ENCODE peak calls at places on chromosomes 2 and 18, in four cellular contexts. G is HepG2, C is GM12878, D is K562. E is an unnamed sample.
A peak's percentile ranks its signal among the peaks of the same experiment; 100 is the strongest.

GRCh38 chr18:11279461-11279860 is 130.1 kb upstream of the PIEZO2 start:
- DNase-seq in D (no peak), G (no peak), C (no peak), E (no peak)

GRCh38 chr2:60549250-60550150 is 4.0 kb downstream of the BCL11A start:
- DNase-seq in D (no peak), G (no peak), C (no peak), E (peak; percentile 75)

GRCh38 chr18:23314672-23315071 is 138.4 kb upstream of the RIOK3 start:
- DNase-seq in D (no peak), C (no peak), G (no peak), E (peak; percentile 39)

GRCh38 chr2:138364554-138365162 is 136.9 kb upstream of the SPOPL start:
- DNase-seq in C (no peak), G (no peak), D (no peak), E (no peak)

GRCh38 chr18:6525593-6525992 is 110.9 kb upstream of the L3MBTL4 start:
- DNase-seq in D (no peak), C (no peak), G (no peak), E (no peak)

GRCh38 chr2:147464737-147465437 is 379.9 kb upstream of the ACVR2A start:
- DNase-seq in G (peak; percentile 11), D (no peak), C (no peak), E (no peak)

GRCh38 chr2:86783615-86784339 is 6.9 kb downstream of the CD8A start:
- DNase-seq in D (no peak), C (peak; percentile 61), G (no peak), E (no peak)

GRCh38 chr2:184921676-184922075 is 323.3 kb downstream of the ZNF804A start:
- DNase-seq in C (no peak), D (no peak), G (no peak), E (no peak)

GRCh38 chr2:7269993-7270392 is 352.8 kb downstream of the RNF144A start:
- DNase-seq in C (no peak), G (no peak), D (no peak), E (no peak)

GRCh38 chr2:203744091-203744490 is 37.7 kb downstream of the CD28 start:
- DNase-seq in D (no peak), G (no peak), C (no peak), E (no peak)

GRCh38 chr2:88690591-88691338 is 708 bp upstream of the RPIA start:
- DNase-seq in C (no peak), G (peak; percentile 57), D (peak; percentile 67), E (peak; percentile 54)

GRCh38 chr2:64225491-64225890 is 81.3 kb upstream of the PELI1 start:
- DNase-seq in C (no peak), G (no peak), D (no peak), E (no peak)

GRCh38 chr2:236748801-236749200 is 179.2 kb downstream of the ACKR3 start:
- DNase-seq in D (no peak), G (no peak), C (no peak), E (peak; percentile 19)

GRCh38 chr2:178163395-178163794 is 30.9 kb upstream of the OSBPL6 start:
- DNase-seq in D (no peak), G (no peak), C (no peak), E (no peak)

GRCh38 chr18:74699455-74699854 is 101.8 kb downstream of the ZNF407 start:
- DNase-seq in G (no peak), C (no peak), D (no peak), E (no peak)

GRCh38 chr2:241655516-241656189 is 18.2 kb downstream of the ATG4B start:
- DNase-seq in C (no peak), G (no peak), D (no peak), E (no peak)

GRCh38 chr2:25885933-25886332 is 7.6 kb upstream of the ASXL2 start:
- DNase-seq in D (no peak), G (peak; percentile 93), C (no peak), E (no peak)

GRCh38 chr18:63182861-63183260 is 136.7 kb downstream of the BCL2 start:
- DNase-seq in C (no peak), G (no peak), D (no peak), E (no peak)

GRCh38 chr2:218436992-218437391 is 18.1 kb downstream of the VIL1 start:
- DNase-seq in G (no peak), C (no peak), D (no peak), E (no peak)

GRCh38 chr2:153823880-153824279 is 47.8 kb upstream of the GALNT13 start:
- DNase-seq in D (no peak), G (no peak), C (no peak), E (no peak)

GRCh38 chr2:67215214-67215613 is 181.9 kb upstream of the ETAA1 start:
- DNase-seq in C (no peak), D (peak; percentile 27), G (peak; percentile 35), E (peak; percentile 85)

GRCh38 chr2:190409616-190410015 is 1.5 kb downstream of the MFSD6 start:
- DNase-seq in D (no peak), G (no peak), C (no peak), E (no peak)

GRCh38 chr2:47237375-47238357 is 82.6 kb upstream of the STPG4 start:
- DNase-seq in C (no peak), G (no peak), D (peak; percentile 72), E (peak; percentile 82)

GRCh38 chr2:34025196-34025595 is 426.1 kb upstream of the FAM98A start:
- DNase-seq in D (no peak), C (no peak), G (no peak), E (no peak)

GRCh38 chr2:136065907-136066306 is 52.0 kb downstream of the CXCR4 start:
- DNase-seq in G (no peak), D (no peak), C (no peak), E (no peak)

GRCh38 chr18:70931942-70932814 is 643.3 kb downstream of the SOCS6 start:
- DNase-seq in D (no peak), G (peak; percentile 3), C (no peak), E (peak; percentile 28)

GRCh38 chr2:233062447-233062842 is 2.3 kb downstream of the INPP5D start:
- DNase-seq in D (no peak), G (peak; percentile 37), C (no peak), E (no peak)
- H4K20me1 ChIP-seq in D (no peaks in the 10 kb centered on the region), G (peaks cover 3% of the 10 kb centered on the region), C (peaks cover 3% of the 10 kb centered on the region), E (no peaks in the 10 kb centered on the region)

GRCh38 chr2:215930505-215931233 is 82.7 kb downstream of the MREG start:
- DNase-seq in G (no peak), C (no peak), D (no peak), E (no peak)
- TF ChIP-seq JUNB in G (no peak), C (no peak), D (no peak), E (no peak)

DNA sequence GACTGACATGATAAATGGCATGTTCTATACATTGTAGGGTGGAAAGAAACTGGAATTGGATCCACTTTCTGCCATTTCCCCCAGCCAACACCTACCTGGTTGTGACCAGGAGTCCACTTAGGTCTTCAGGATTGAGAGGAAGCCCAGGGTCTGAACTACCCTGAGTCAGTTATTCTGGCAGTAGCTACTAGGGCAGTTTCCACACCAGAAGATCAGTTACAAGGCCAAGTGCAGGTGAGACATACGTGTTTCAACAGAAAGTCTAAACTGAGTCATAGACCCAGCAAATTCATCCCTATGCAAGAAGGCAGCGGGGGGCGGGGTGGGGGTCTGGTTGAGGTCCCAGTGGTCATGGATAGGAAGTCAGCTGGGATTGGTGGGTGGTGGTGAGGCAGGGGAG is 21.9 kb downstream of the ANTXR1 start:
- DNase-seq in D (no peak), C (no peak), G (no peak), E (no peak)
- H4K20me1 ChIP-seq in D (no peaks in the 10 kb centered on the region), C (no peaks in the 10 kb centered on the region), G (no peaks in the 10 kb centered on the region), E (peaks cover 7% of the 10 kb centered on the region)

DNA sequence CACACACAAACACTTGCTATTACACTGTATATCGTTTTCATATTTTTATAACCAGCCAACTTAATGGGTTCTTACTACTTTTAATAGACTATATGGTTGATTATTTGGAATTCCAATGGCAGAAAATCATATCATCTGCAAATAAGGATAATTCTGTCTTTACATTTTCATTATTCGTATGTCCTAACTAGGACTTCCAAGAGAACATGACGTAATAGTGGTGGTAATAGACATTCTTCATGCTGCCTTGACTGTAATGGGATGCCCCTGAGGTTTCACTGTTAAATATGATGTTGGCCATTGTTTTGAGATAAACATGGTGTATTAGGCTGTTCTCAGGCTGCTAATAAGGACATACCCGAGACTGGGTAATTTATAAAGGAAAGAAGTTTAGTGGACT is 45.2 kb downstream of the DYNAP start:
- DNase-seq in D (no peak), C (no peak), G (no peak), E (no peak)
- TF ChIP-seq JUNB in D (no peak), C (no peak), G (no peak), E (no peak)

GRCh38 chr18:77127769-77128671 is 4.6 kb downstream of the MBP start:
- DNase-seq in C (peak; percentile 95), G (no peak), D (no peak), E (no peak)

GRCh38 chr18:77131100-77131651 is 1.4 kb downstream of the MBP start:
- DNase-seq in C (no peak), D (no peak), G (no peak), E (peak; percentile 42)

GRCh38 chr18:77131652-77132368 is 773 bp downstream of the MBP start:
- DNase-seq in G (no peak), C (no peak), D (no peak), E (peak; percentile 51)

GRCh38 chr18:77130229-77131099 is 2.1 kb downstream of the MBP start:
- DNase-seq in G (no peak), C (no peak), D (no peak), E (no peak)

GRCh38 chr18:77129150-77129551 is 3.4 kb downstream of the MBP start:
- DNase-seq in C (no peak), G (no peak), D (no peak), E (no peak)
- H4K20me1 ChIP-seq in C (no peaks in the 10 kb centered on the region), G (no peaks in the 10 kb centered on the region), D (no peaks in the 10 kb centered on the region), E (peaks cover 15% of the 10 kb centered on the region)

GRCh38 chr18:8261651-8262091 is 347.6 kb upstream of the RAB12 start:
- DNase-seq in G (no peak), C (no peak), D (no peak), E (no peak)
- TF ChIP-seq JUNB in G (no peak), C (no peak), D (no peak), E (no peak)

DNA sequence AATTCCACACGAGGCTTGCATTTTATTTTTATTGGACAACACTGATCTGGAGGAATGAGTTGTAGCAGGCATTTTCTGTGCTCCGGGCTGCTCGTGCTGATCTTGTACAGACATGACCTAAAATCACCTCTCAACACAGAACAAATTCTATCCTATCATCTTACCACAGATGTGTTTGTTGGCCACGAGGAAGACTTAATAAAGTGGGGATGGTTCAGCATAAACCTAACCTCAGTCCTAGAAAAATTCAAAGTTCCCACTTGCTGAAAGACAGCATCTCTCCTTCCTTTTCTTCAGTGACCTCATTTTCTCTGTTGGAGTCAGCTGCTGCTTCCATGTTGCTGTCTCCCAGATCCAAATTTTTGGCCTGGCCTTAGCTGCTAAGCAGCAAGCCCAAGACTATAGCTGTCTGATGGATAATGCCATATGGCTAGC is 45.3 kb downstream of the RBKS start:
- DNase-seq in C (no peak), D (no peak), G (no peak), E (no peak)
- H4K20me1 ChIP-seq in C (no peaks in the 10 kb centered on the region), D (no peaks in the 10 kb centered on the region), G (no peaks in the 10 kb centered on the region), E (no peaks in the 10 kb centered on the region)

GRCh38 chr2:150168596-150168995 is 318.9 kb downstream of the RND3 start:
- DNase-seq in G (no peak), D (no peak), C (no peak), E (no peak)

GRCh38 chr2:150171065-150171548 is 316.4 kb downstream of the RND3 start:
- DNase-seq in G (no peak), D (no peak), C (no peak), E (no peak)

GRCh38 chr2:150167711-150168110 is 319.8 kb downstream of the RND3 start:
- DNase-seq in D (peak; percentile 28), C (peak; percentile 30), G (no peak), E (no peak)

GRCh38 chr2:150165988-150166965 is 321.2 kb downstream of the RND3 start:
- DNase-seq in C (no peak), D (no peak), G (peak; percentile 12), E (no peak)

GRCh38 chr2:150169230-150169629 is 318.2 kb downstream of the RND3 start:
- DNase-seq in D (no peak), C (no peak), G (no peak), E (no peak)
- TF ChIP-seq JUNB in D (no peak), C (no peak), G (no peak), E (no peak)